ENCODE peak calls at places on chromosomes 6 and 20, in six cellular contexts. P, N, U, V, M and Y are unnamed samples.

GRCh38 chr6:155530219-155530834 is 74.7 kb upstream of the NOX3 start:
- DNase-seq in P (peak; percentile 52), N (no peak), U (no peak), V (no peak), M (no peak), Y (peak; percentile 72)

GRCh38 chr6:156791261-156791850 is 14.2 kb downstream of the ARID1B start:
- DNase-seq in P (peak; percentile 59), N (no peak), U (no peak), V (no peak), M (no peak), Y (peak; percentile 52)

GRCh38 chr6:53282234-53282633 is 66.5 kb downstream of the ELOVL5 start:
- DNase-seq in P (no peak), N (no peak), U (no peak), V (no peak), M (no peak), Y (no peak)

GRCh38 chr6:166598441-166599138 is 12.1 kb upstream of the RAMACL start:
- DNase-seq in P (peak; percentile 42), N (peak; percentile 49), U (no peak), V (peak; percentile 46), M (no peak), Y (no peak)

GRCh38 chr6:138785980-138786379 is 9.9 kb upstream of the ECT2L start:
- DNase-seq in P (no peak), N (peak; percentile 37), U (no peak), V (no peak), M (no peak), Y (no peak)

GRCh38 chr20:3843490-3843889 is 3.1 kb upstream of the MAVS start:
- DNase-seq in P (no peak), N (no peak), U (no peak), V (no peak), M (no peak), Y (no peak)

GRCh38 chr6:53361549-53362031 is 12.8 kb upstream of the ELOVL5 start:
- DNase-seq in P (no peak), N (peak; percentile 29), U (peak; percentile 91), V (no peak), M (peak; percentile 91), Y (no peak)

GRCh38 chr20:35680464-35681183 is 15.9 kb upstream of the CPNE1 start:
- DNase-seq in P (no peak), N (no peak), U (no peak), V (no peak), M (no peak), Y (no peak)

GRCh38 chr6:79713701-79714322 is 82.7 kb downstream of the SH3BGRL2 start:
- DNase-seq in P (peak; percentile 77), N (peak; percentile 52), U (no peak), V (peak; percentile 23), M (peak; percentile 60), Y (peak; percentile 69)

GRCh38 chr20:45088247-45088646 is 12.7 kb downstream of the KCNS1 start:
- DNase-seq in P (peak; percentile 49), N (no peak), U (no peak), V (no peak), M (no peak), Y (no peak)

GRCh38 chr20:31908016-31908415 is 37.6 kb downstream of the TTLL9 start:
- DNase-seq in P (no peak), N (no peak), U (peak; percentile 51), V (no peak), M (no peak), Y (no peak)

GRCh38 chr6:75528423-75528822 is 34.8 kb upstream of the FILIP1 start:
- DNase-seq in P (no peak), N (no peak), U (no peak), V (no peak), M (no peak), Y (no peak)

GRCh38 chr6:144158133-144158532 is 7.8 kb downstream of the STX11 start:
- DNase-seq in P (peak; percentile 19), N (peak; percentile 79), U (no peak), V (peak; percentile 33), M (no peak), Y (peak; percentile 77)

GRCh38 chr20:24949756-24950127 is 673 bp downstream of the CST7 start:
- DNase-seq in P (no peak), N (no peak), U (no peak), V (no peak), M (no peak), Y (no peak)

GRCh38 chr6:120805267-120805666 is 529.0 kb downstream of the TBC1D32 start:
- DNase-seq in P (no peak), N (no peak), U (no peak), V (no peak), M (no peak), Y (no peak)

GRCh38 chr20:6993526-6993925 is 226.0 kb downstream of the BMP2 start:
- DNase-seq in P (no peak), N (no peak), U (no peak), V (no peak), M (no peak), Y (no peak)

GRCh38 chr6:25490018-25490865 is 161.8 kb upstream of the SCGN start:
- DNase-seq in P (peak; percentile 89), N (peak; percentile 74), U (peak; percentile 80), V (peak; percentile 73), M (peak; percentile 74), Y (peak; percentile 89)
- H3K27ac ChIP-seq in P (peak overlapping the region; percentile 6), N (no peak overlapping the region), U (no peak overlapping the region), V (peak overlapping the region; percentile 14), M (no peak overlapping the region), Y (no peak overlapping the region)

DNA sequence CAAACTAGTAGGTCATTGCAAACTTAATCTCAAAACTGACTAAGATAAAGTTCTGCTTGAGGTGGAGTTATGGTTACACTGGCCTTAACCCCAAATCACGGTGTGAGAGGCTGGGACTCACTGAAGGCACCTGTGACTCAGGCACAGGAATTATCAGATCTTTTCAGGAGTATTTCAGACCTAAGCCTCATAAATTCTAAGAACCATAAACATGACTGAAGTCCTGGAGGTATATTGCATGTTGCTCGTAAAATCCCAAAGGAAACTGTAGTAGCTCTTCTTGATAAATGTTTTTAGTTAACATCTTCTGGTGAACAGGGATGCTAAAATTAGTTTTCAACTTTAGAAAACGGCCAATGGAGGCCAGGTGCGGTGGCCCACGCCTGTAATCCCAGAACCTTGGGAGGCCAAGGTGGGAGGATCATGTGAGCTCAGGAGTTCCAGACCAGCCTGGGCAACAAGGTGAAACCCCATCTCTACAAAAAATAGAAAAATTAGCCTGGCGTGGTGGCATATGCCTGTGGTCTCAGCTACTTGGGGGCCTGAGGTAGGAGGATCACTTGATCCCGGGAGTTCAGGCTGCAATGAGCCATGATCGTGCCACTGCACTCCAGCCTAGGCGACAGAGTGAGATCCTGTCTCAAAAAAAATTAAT is 36.5 kb downstream of the DZANK1 start:
- DNase-seq in P (peak; percentile 37), N (no peak), U (no peak), V (no peak), M (no peak), Y (no peak)
- H3K27ac ChIP-seq in P (no peak overlapping the region), N (no peak overlapping the region), U (no peak overlapping the region), V (no peak overlapping the region), M (no peak overlapping the region), Y (no peak overlapping the region)

DNA sequence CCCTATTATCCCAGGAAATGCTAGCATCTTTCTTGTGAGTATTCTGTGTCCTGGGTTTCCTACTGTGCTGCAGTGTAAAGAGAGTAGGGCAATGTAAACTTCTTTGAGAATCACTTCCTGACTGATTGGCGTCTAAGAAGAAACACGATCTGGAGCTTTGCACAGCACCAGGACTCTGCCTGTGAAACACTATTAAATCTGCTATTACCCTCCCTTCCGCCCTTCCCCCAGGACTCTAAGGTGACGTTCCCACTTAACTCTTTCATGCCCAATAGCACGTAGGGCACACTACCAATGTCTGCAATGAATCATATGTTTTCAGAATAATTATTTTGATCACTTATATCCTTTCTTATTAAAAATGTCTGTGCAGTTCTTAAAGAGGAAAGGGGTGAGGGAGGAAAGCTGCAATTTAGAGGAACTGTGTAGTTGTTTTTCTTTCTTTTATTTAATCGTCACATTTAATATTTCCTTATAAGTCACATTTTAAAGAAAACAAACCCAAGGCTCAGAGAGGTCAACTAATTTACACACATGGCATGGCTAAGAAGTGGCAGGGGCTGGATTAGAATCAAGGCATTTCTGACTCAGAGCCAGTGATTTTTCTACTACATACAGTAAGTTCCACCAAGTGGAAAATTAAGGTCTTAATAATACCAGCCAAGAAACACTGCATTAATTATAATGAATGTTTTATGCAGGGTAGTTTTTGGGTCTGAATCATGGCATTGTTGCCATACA is 607.5 kb upstream of the CITED2 start:
- DNase-seq in P (peak; percentile 66), N (peak; percentile 40), U (no peak), V (no peak), M (no peak), Y (peak; percentile 97)
- H3K27ac ChIP-seq in P (peak overlapping the region; percentile 85), N (peak overlapping the region; percentile 0), U (peak overlapping the region; percentile 6), V (peak overlapping the region; percentile 79), M (no peak overlapping the region), Y (peak overlapping the region; percentile 89)

GRCh38 chr6:48213076-48213788 is 102.2 kb upstream of the PTCHD4 start:
- DNase-seq in P (no peak), N (no peak), U (no peak), V (no peak), M (no peak), Y (no peak)
- H3K27ac ChIP-seq in P (peak overlapping the region; percentile 3), N (no peak overlapping the region), U (no peak overlapping the region), V (no peak overlapping the region), M (no peak overlapping the region), Y (no peak overlapping the region)

GRCh38 chr6:6713660-6714446 is 125.3 kb downstream of the LY86 start:
- DNase-seq in P (no peak), N (no peak), U (no peak), V (no peak), M (no peak), Y (no peak)
- H3K27ac ChIP-seq in P (no peak overlapping the region), N (no peak overlapping the region), U (peak overlapping the region; percentile 65), V (no peak overlapping the region), M (no peak overlapping the region), Y (no peak overlapping the region)

GRCh38 chr6:163808231-163808630 is 393.7 kb downstream of the QKI start:
- DNase-seq in P (no peak), N (no peak), U (no peak), V (no peak), M (no peak), Y (no peak)
- H3K27ac ChIP-seq in P (no peak overlapping the region), N (no peak overlapping the region), U (no peak overlapping the region), V (no peak overlapping the region), M (no peak overlapping the region), Y (no peak overlapping the region)